ENCODE peak calls at places on chromosomes 7 and 10, in four cellular contexts. I is suprapubic skin, K is HCT116, V is neural progenitor cell. B is an unnamed sample. For H3K4me1, the result is how much of the 10 kb centered on the place peaks cover.

GRCh38 chr7:159040912-159041711 is 103.6 kb downstream of the VIPR2 start:
- DNase-seq in I (peak), K (no peak), V (no peak), B (no peak)

GRCh38 chr10:338176-339037 is 203.2 kb downstream of the ZMYND11 start:
- DNase-seq in I (no peak), K (no peak), V (no peak), B (no peak)

GRCh38 chr10:29522038-29522855 is 112.5 kb downstream of the SVIL start:
- DNase-seq in I (no peak), K (no peak), V (no peak), B (no peak)

GRCh38 chr7:137882261-137882668 is 35.5 kb upstream of the DGKI start:
- DNase-seq in I (no peak), K (peak), V (no peak), B (no peak)

GRCh38 chr10:16565604-16566003 is 43.9 kb upstream of the C1QL3 start:
- DNase-seq in I (no peak), K (no peak), V (no peak), B (no peak)

GRCh38 chr7:118870187-118870586 is 645.7 kb downstream of the ANKRD7 start:
- DNase-seq in I (no peak), K (peak), V (peak), B (peak)

GRCh38 chr7:142461437-142461836 is 203.6 kb upstream of the PRSS58 start:
- DNase-seq in I (no peak), K (no peak), V (no peak), B (peak)

GRCh38 chr7:120550494-120551048 is 277.6 kb downstream of the KCND2 start:
- DNase-seq in I (no peak), K (no peak), V (no peak), B (peak)

GRCh38 chr10:46787321-46787615 is 124.0 kb upstream of the PTPN20 start:
- DNase-seq in I (peak), K (no peak), V (no peak), B (peak)

GRCh38 chr7:39838326-39838725 is 111.7 kb upstream of the CDK13 start:
- DNase-seq in I (no peak), K (peak), V (no peak), B (peak)

GRCh38 chr7:157425761-157426160 is 89.0 kb downstream of the DNAJB6 start:
- DNase-seq in I (no peak), K (no peak), V (no peak), B (no peak)

GRCh38 chr7:40162516-40162915 is 27.7 kb downstream of the SUGCT start:
- DNase-seq in I (no peak), K (no peak), V (no peak), B (no peak)

GRCh38 chr7:142785841-142786250 is 15.1 kb downstream of the PRSS2 start:
- DNase-seq in I (no peak), K (no peak), V (no peak), B (no peak)

GRCh38 chr10:52771534-52772455 is 789 bp downstream of the MBL2 start:
- DNase-seq in I (no peak), K (no peak), V (no peak), B (no peak)

GRCh38 chr10:69213601-69214311 is 6.4 kb upstream of the HKDC1 start:
- DNase-seq in I (no peak), K (no peak), V (no peak), B (no peak)

GRCh38 chr10:96017227-96017687 is 26.1 kb upstream of the CCNJ start:
- DNase-seq in I (no peak), K (peak), V (peak), B (peak)

GRCh38 chr7:104986623-104987259 is 27.3 kb upstream of the KMT2E start:
- DNase-seq in I (no peak), K (no peak), V (no peak), B (no peak)

GRCh38 chr10:129101232-129101980 is 365.6 kb upstream of the MGMT start:
- DNase-seq in I (no peak), K (no peak), V (no peak), B (peak)

GRCh38 chr7:28260969-28261368 is 80.4 kb upstream of the JAZF1 start:
- DNase-seq in I (no peak), K (no peak), V (no peak), B (no peak)

GRCh38 chr10:47183726-47184084 is 116.3 kb upstream of the GDF10 start:
- DNase-seq in I (no peak), K (no peak), V (no peak), B (no peak)

GRCh38 chr10:79047875-79048638 is 20.7 kb upstream of the ZMIZ1 start:
- DNase-seq in I (peak), K (no peak), V (no peak), B (no peak)

GRCh38 chr7:54985405-54986360 is 33.1 kb upstream of the EGFR start:
- DNase-seq in I (no peak), K (peak), V (no peak), B (no peak)

GRCh38 chr7:145082366-145083240 is 246.8 kb upstream of the TPK1 start:
- DNase-seq in I (no peak), K (no peak), V (no peak), B (no peak)

GRCh38 chr7:142539901-142540300 is 209.4 kb upstream of the PRSS1 start:
- DNase-seq in I (no peak), K (no peak), V (no peak), B (no peak)

GRCh38 chr10:74962517-74962916 is 136.1 kb downstream of the KAT6B start:
- DNase-seq in I (no peak), K (no peak), V (no peak), B (no peak)

GRCh38 chr7:28407643-28408042 is 4.7 kb upstream of the CREB5 start:
- DNase-seq in I (no peak), K (no peak), V (no peak), B (peak)

GRCh38 chr7:32062150-32062549 is 8.1 kb downstream of the PDE1C start:
- DNase-seq in I (no peak), K (peak), V (peak), B (peak)

GRCh38 chr10:84059526-84059925 is 79.8 kb upstream of the GHITM start:
- DNase-seq in I (no peak), K (no peak), V (no peak), B (peak)

GRCh38 chr10:121459765-121460453 is 138.3 kb downstream of the FGFR2 start:
- DNase-seq in I (no peak), K (no peak), V (no peak), B (peak)

DNA sequence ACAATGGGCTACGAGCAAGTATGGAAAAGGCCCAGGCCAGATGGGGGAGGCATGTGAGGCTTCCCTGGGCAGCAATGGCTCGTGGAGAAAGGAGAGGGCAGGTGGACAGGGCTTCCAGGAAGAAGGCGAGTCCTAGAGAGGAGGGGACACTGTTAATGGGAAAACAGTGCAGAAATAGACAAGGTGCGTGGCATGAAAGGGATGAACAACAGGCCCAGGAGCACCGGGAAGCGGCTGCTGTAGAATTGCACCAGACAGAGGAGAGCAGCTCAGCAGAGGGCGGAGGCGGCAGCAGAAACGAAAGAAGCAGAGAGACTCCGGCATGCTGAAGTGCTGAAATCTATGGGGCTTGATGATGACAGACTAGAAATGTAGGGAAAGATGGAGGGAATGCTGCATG is 102.1 kb downstream of the PIP4K2A start:
- DNase-seq in I (no peak), K (no peak), V (no peak), B (no peak)
- H3K4me1 ChIP-seq in I (under half), K (under half), V (under half), B (under half)

GRCh38 chr7:107938448-107939250 is 47.7 kb downstream of the DLD start:
- DNase-seq in I (no peak), K (no peak), V (no peak), B (no peak)
- H3K4me1 ChIP-seq in I (under half), K (under half), V (under half), B (under half)

DNA sequence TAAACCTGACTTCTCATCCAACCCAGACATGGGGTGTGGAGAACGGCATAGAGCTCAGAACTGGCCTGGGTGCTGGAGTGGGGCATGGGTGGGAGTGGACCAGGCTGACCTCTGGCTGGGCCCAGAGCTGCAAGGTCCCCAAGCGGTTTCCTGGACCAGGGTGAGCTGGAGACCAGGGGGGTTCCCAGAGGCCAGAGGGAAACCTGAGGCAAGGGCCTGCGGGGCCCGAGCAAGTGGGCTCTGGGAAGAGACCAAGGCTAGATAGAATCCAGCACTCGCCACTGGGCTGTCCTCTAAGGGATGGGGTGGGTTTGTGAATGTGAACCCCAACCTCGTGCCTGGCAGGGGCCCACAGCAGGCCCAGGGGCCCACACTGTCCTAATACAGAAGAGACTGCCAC is 39.4 kb upstream of the RET start:
- DNase-seq in I (peak), K (no peak), V (no peak), B (no peak)
- H3K4me1 ChIP-seq in I (under half), K (under half), V (under half), B (under half)

GRCh38 chr7:150430465-150431085 is 19.9 kb upstream of the GIMAP8 start:
- DNase-seq in I (no peak), K (no peak), V (no peak), B (no peak)
- H3K4me1 ChIP-seq in I (under half), K (under half), V (under half), B (under half)